ENCODE peak calls at places on chromosomes 6 and 20, in nine cellular contexts. One of them, this sample, is unnamed.

GRCh38 chr6:20211941-20212391 is 303 bp downstream of the MBOAT1 start:
- DNase-seq in heart right ventricle: no peak
- DNase-seq in GM23248: peak
- DNase-seq in ureter: no peak
- DNase-seq in ACHN: no peak
- DNase-seq in PC-9: no peak
- DNase-seq in CD8-positive, alpha-beta memory T cell: peak
- DNase-seq in NCI-H1092: no peak
- DNase-seq in cardiac muscle cell: peak
- DNase-seq in this sample: peak

GRCh38 chr20:42775037-42775436 is 414.7 kb downstream of the PTPRT start:
- DNase-seq in PC-9: no peak
- DNase-seq in ACHN: no peak
- DNase-seq in heart right ventricle: no peak
- DNase-seq in CD8-positive, alpha-beta memory T cell: no peak
- DNase-seq in NCI-H1092: no peak
- DNase-seq in ureter: no peak
- DNase-seq in GM23248: no peak
- DNase-seq in cardiac muscle cell: no peak
- DNase-seq in this sample: no peak

GRCh38 chr20:64140421-64140820 is 23.8 kb upstream of the MYT1 start:
- DNase-seq in GM23248: no peak
- DNase-seq in CD8-positive, alpha-beta memory T cell: no peak
- DNase-seq in ACHN: no peak
- DNase-seq in ureter: no peak
- DNase-seq in cardiac muscle cell: no peak
- DNase-seq in heart right ventricle: no peak
- DNase-seq in NCI-H1092: no peak
- DNase-seq in PC-9: no peak
- DNase-seq in this sample: peak

GRCh38 chr6:47404436-47404835 is 73.2 kb upstream of the CD2AP start:
- DNase-seq in PC-9: no peak
- DNase-seq in heart right ventricle: no peak
- DNase-seq in GM23248: no peak
- DNase-seq in cardiac muscle cell: no peak
- DNase-seq in CD8-positive, alpha-beta memory T cell: no peak
- DNase-seq in NCI-H1092: no peak
- DNase-seq in ACHN: no peak
- DNase-seq in ureter: no peak
- DNase-seq in this sample: no peak

GRCh38 chr20:48822178-48822577 is 5.6 kb downstream of the PREX1 start:
- DNase-seq in ureter: no peak
- DNase-seq in CD8-positive, alpha-beta memory T cell: no peak
- DNase-seq in PC-9: no peak
- DNase-seq in NCI-H1092: no peak
- DNase-seq in heart right ventricle: no peak
- DNase-seq in GM23248: no peak
- DNase-seq in ACHN: no peak
- DNase-seq in cardiac muscle cell: no peak
- DNase-seq in this sample: no peak

GRCh38 chr20:58112017-58112781 is 116.3 kb downstream of the ANKRD60 start:
- DNase-seq in CD8-positive, alpha-beta memory T cell: no peak
- DNase-seq in PC-9: peak
- DNase-seq in ACHN: no peak
- DNase-seq in cardiac muscle cell: no peak
- DNase-seq in heart right ventricle: no peak
- DNase-seq in NCI-H1092: no peak
- DNase-seq in GM23248: peak
- DNase-seq in ureter: peak
- DNase-seq in this sample: peak

GRCh38 chr6:153625089-153625488 is 414.0 kb upstream of the OPRM1 start:
- DNase-seq in ureter: no peak
- DNase-seq in heart right ventricle: no peak
- DNase-seq in ACHN: peak
- DNase-seq in CD8-positive, alpha-beta memory T cell: no peak
- DNase-seq in GM23248: no peak
- DNase-seq in NCI-H1092: no peak
- DNase-seq in cardiac muscle cell: peak
- DNase-seq in PC-9: no peak
- DNase-seq in this sample: no peak

GRCh38 chr20:39877792-39878191 is 811.2 kb downstream of the MAFB start:
- DNase-seq in NCI-H1092: no peak
- DNase-seq in cardiac muscle cell: no peak
- DNase-seq in ACHN: no peak
- DNase-seq in PC-9: no peak
- DNase-seq in heart right ventricle: no peak
- DNase-seq in ureter: no peak
- DNase-seq in GM23248: no peak
- DNase-seq in CD8-positive, alpha-beta memory T cell: no peak
- DNase-seq in this sample: no peak

GRCh38 chr6:69005194-69005593 is 370.1 kb downstream of the ADGRB3 start:
- DNase-seq in ACHN: no peak
- DNase-seq in heart right ventricle: no peak
- DNase-seq in CD8-positive, alpha-beta memory T cell: no peak
- DNase-seq in GM23248: peak
- DNase-seq in PC-9: no peak
- DNase-seq in ureter: no peak
- DNase-seq in NCI-H1092: no peak
- DNase-seq in cardiac muscle cell: no peak
- DNase-seq in this sample: no peak

GRCh38 chr20:48772183-48772976 is 55.4 kb downstream of the PREX1 start:
- DNase-seq in NCI-H1092: no peak
- DNase-seq in cardiac muscle cell: no peak
- DNase-seq in ureter: no peak
- DNase-seq in CD8-positive, alpha-beta memory T cell: no peak
- DNase-seq in ACHN: no peak
- DNase-seq in heart right ventricle: peak
- DNase-seq in PC-9: no peak
- DNase-seq in GM23248: no peak
- DNase-seq in this sample: no peak

GRCh38 chr6:37819802-37820712 is 530 bp downstream of the ZFAND3 start:
- DNase-seq in cardiac muscle cell: peak
- DNase-seq in CD8-positive, alpha-beta memory T cell: peak
- DNase-seq in NCI-H1092: no peak
- DNase-seq in ureter: peak
- DNase-seq in PC-9: peak
- DNase-seq in ACHN: peak
- DNase-seq in heart right ventricle: peak
- DNase-seq in GM23248: peak
- DNase-seq in this sample: peak

GRCh38 chr6:167827588-167828324 is 1.0 kb downstream of the AFDN start:
- DNase-seq in NCI-H1092: peak
- DNase-seq in heart right ventricle: peak
- DNase-seq in ACHN: peak
- DNase-seq in PC-9: no peak
- DNase-seq in CD8-positive, alpha-beta memory T cell: no peak
- DNase-seq in ureter: peak
- DNase-seq in cardiac muscle cell: peak
- DNase-seq in GM23248: peak
- DNase-seq in this sample: no peak

GRCh38 chr6:28618889-28619555 is 93.3 kb downstream of the GPX5 start:
- DNase-seq in PC-9: no peak
- DNase-seq in ACHN: no peak
- DNase-seq in ureter: no peak
- DNase-seq in cardiac muscle cell: peak
- DNase-seq in GM23248: no peak
- DNase-seq in NCI-H1092: no peak
- DNase-seq in CD8-positive, alpha-beta memory T cell: no peak
- DNase-seq in heart right ventricle: no peak
- DNase-seq in this sample: no peak

GRCh38 chr6:117907600-117908245 is 659 bp downstream of the SLC35F1 start:
- DNase-seq in GM23248: peak
- DNase-seq in heart right ventricle: peak
- DNase-seq in cardiac muscle cell: peak
- DNase-seq in ureter: no peak
- DNase-seq in NCI-H1092: peak
- DNase-seq in ACHN: no peak
- DNase-seq in PC-9: no peak
- DNase-seq in CD8-positive, alpha-beta memory T cell: no peak
- DNase-seq in this sample: no peak

GRCh38 chr6:164854526-164854925 is 454.9 kb downstream of the C6orf118 start:
- DNase-seq in PC-9: no peak
- DNase-seq in ACHN: no peak
- DNase-seq in GM23248: no peak
- DNase-seq in CD8-positive, alpha-beta memory T cell: no peak
- DNase-seq in heart right ventricle: no peak
- DNase-seq in NCI-H1092: no peak
- DNase-seq in ureter: no peak
- DNase-seq in cardiac muscle cell: no peak
- DNase-seq in this sample: no peak

GRCh38 chr20:57792386-57793095 is 82.7 kb upstream of the PMEPA1 start:
- DNase-seq in CD8-positive, alpha-beta memory T cell: no peak
- DNase-seq in GM23248: peak
- DNase-seq in NCI-H1092: no peak
- DNase-seq in PC-9: no peak
- DNase-seq in cardiac muscle cell: no peak
- DNase-seq in heart right ventricle: no peak
- DNase-seq in ureter: no peak
- DNase-seq in ACHN: no peak
- DNase-seq in this sample: peak

GRCh38 chr6:106858653-106859092 is 115.9 kb downstream of the CD24 start:
- DNase-seq in GM23248: peak
- DNase-seq in CD8-positive, alpha-beta memory T cell: no peak
- DNase-seq in PC-9: peak
- DNase-seq in NCI-H1092: no peak
- DNase-seq in ureter: peak
- DNase-seq in cardiac muscle cell: no peak
- DNase-seq in ACHN: peak
- DNase-seq in heart right ventricle: no peak
- DNase-seq in this sample: peak

GRCh38 chr6:45494734-45495133 is 117.0 kb upstream of the SUPT3H start:
- DNase-seq in heart right ventricle: no peak
- DNase-seq in CD8-positive, alpha-beta memory T cell: no peak
- DNase-seq in ACHN: no peak
- DNase-seq in NCI-H1092: no peak
- DNase-seq in ureter: no peak
- DNase-seq in GM23248: no peak
- DNase-seq in cardiac muscle cell: no peak
- DNase-seq in PC-9: no peak
- DNase-seq in this sample: no peak

GRCh38 chr20:51121272-51121671 is 98.4 kb upstream of the KCNG1 start:
- DNase-seq in ACHN: no peak
- DNase-seq in PC-9: no peak
- DNase-seq in ureter: no peak
- DNase-seq in heart right ventricle: no peak
- DNase-seq in cardiac muscle cell: no peak
- DNase-seq in NCI-H1092: no peak
- DNase-seq in GM23248: peak
- DNase-seq in CD8-positive, alpha-beta memory T cell: no peak
- DNase-seq in this sample: peak

GRCh38 chr6:170288091-170288631 is 2.7 kb downstream of the DLL1 start:
- DNase-seq in PC-9: no peak
- DNase-seq in ureter: peak
- DNase-seq in cardiac muscle cell: no peak
- DNase-seq in ACHN: no peak
- DNase-seq in CD8-positive, alpha-beta memory T cell: no peak
- DNase-seq in NCI-H1092: no peak
- DNase-seq in GM23248: no peak
- DNase-seq in heart right ventricle: peak
- DNase-seq in this sample: no peak

GRCh38 chr6:3421763-3422456 is 34.9 kb downstream of the SLC22A23 start:
- DNase-seq in CD8-positive, alpha-beta memory T cell: no peak
- DNase-seq in NCI-H1092: no peak
- DNase-seq in ACHN: no peak
- DNase-seq in GM23248: peak
- DNase-seq in PC-9: no peak
- DNase-seq in ureter: no peak
- DNase-seq in heart right ventricle: no peak
- DNase-seq in cardiac muscle cell: no peak
- DNase-seq in this sample: no peak

GRCh38 chr6:37675100-37675499 is 22.6 kb downstream of the MDGA1 start:
- DNase-seq in PC-9: no peak
- DNase-seq in cardiac muscle cell: no peak
- DNase-seq in GM23248: no peak
- DNase-seq in heart right ventricle: no peak
- DNase-seq in CD8-positive, alpha-beta memory T cell: no peak
- DNase-seq in NCI-H1092: no peak
- DNase-seq in ACHN: no peak
- DNase-seq in ureter: no peak
- DNase-seq in this sample: no peak

GRCh38 chr6:48036316-48036715 is 74.7 kb downstream of the PTCHD4 start:
- DNase-seq in heart right ventricle: no peak
- DNase-seq in PC-9: no peak
- DNase-seq in ureter: no peak
- DNase-seq in cardiac muscle cell: no peak
- DNase-seq in GM23248: peak
- DNase-seq in NCI-H1092: no peak
- DNase-seq in CD8-positive, alpha-beta memory T cell: no peak
- DNase-seq in ACHN: no peak
- DNase-seq in this sample: no peak

GRCh38 chr6:12200025-12200424 is 90.1 kb upstream of the EDN1 start:
- DNase-seq in cardiac muscle cell: no peak
- DNase-seq in PC-9: no peak
- DNase-seq in ureter: no peak
- DNase-seq in ACHN: no peak
- DNase-seq in NCI-H1092: no peak
- DNase-seq in heart right ventricle: no peak
- DNase-seq in GM23248: no peak
- DNase-seq in CD8-positive, alpha-beta memory T cell: no peak
- DNase-seq in this sample: no peak

GRCh38 chr20:2421247-2421646 is 40.5 kb downstream of the TGM6 start:
- DNase-seq in ureter: no peak
- DNase-seq in heart right ventricle: no peak
- DNase-seq in GM23248: peak
- DNase-seq in NCI-H1092: no peak
- DNase-seq in PC-9: no peak
- DNase-seq in cardiac muscle cell: no peak
- DNase-seq in CD8-positive, alpha-beta memory T cell: no peak
- DNase-seq in ACHN: peak
- DNase-seq in this sample: no peak

GRCh38 chr20:50343490-50344179 is 153.0 kb downstream of the CEBPB start:
- DNase-seq in CD8-positive, alpha-beta memory T cell: no peak
- DNase-seq in PC-9: no peak
- DNase-seq in cardiac muscle cell: no peak
- DNase-seq in GM23248: no peak
- DNase-seq in NCI-H1092: no peak
- DNase-seq in ureter: no peak
- DNase-seq in ACHN: no peak
- DNase-seq in heart right ventricle: no peak
- DNase-seq in this sample: no peak

GRCh38 chr6:110315856-110316398 is 42.2 kb downstream of the METTL24 start:
- DNase-seq in CD8-positive, alpha-beta memory T cell: no peak
- DNase-seq in ACHN: no peak
- DNase-seq in ureter: no peak
- DNase-seq in NCI-H1092: no peak
- DNase-seq in heart right ventricle: no peak
- DNase-seq in PC-9: no peak
- DNase-seq in GM23248: no peak
- DNase-seq in cardiac muscle cell: no peak
- DNase-seq in this sample: no peak

GRCh38 chr6:27157461-27158315 is 89.8 kb upstream of the PRSS16 start:
- DNase-seq in CD8-positive, alpha-beta memory T cell: peak
- DNase-seq in ureter: peak
- DNase-seq in cardiac muscle cell: peak
- DNase-seq in PC-9: peak
- DNase-seq in NCI-H1092: no peak
- DNase-seq in heart right ventricle: peak
- DNase-seq in GM23248: peak
- DNase-seq in ACHN: peak
- DNase-seq in this sample: no peak

GRCh38 chr6:13538084-13538483 is 36.3 kb upstream of the SIRT5 start:
- DNase-seq in PC-9: peak
- DNase-seq in CD8-positive, alpha-beta memory T cell: no peak
- DNase-seq in ACHN: peak
- DNase-seq in heart right ventricle: no peak
- DNase-seq in NCI-H1092: no peak
- DNase-seq in cardiac muscle cell: peak
- DNase-seq in GM23248: peak
- DNase-seq in ureter: no peak
- DNase-seq in this sample: no peak

GRCh38 chr6:151209071-151209831 is 30.5 kb upstream of the AKAP12 start:
- DNase-seq in PC-9: no peak
- DNase-seq in ACHN: no peak
- DNase-seq in CD8-positive, alpha-beta memory T cell: no peak
- DNase-seq in NCI-H1092: peak
- DNase-seq in ureter: no peak
- DNase-seq in heart right ventricle: no peak
- DNase-seq in cardiac muscle cell: peak
- DNase-seq in GM23248: peak
- DNase-seq in this sample: no peak

GRCh38 chr20:38250607-38251006 is 9.9 kb downstream of the KIAA1755 start:
- DNase-seq in ureter: no peak
- DNase-seq in GM23248: no peak
- DNase-seq in PC-9: peak
- DNase-seq in heart right ventricle: no peak
- DNase-seq in ACHN: no peak
- DNase-seq in cardiac muscle cell: no peak
- DNase-seq in CD8-positive, alpha-beta memory T cell: no peak
- DNase-seq in NCI-H1092: no peak
- DNase-seq in this sample: no peak

This sample was measured in RWPE2.